ENCODE peak calls at places on chromosomes 16 and 17, in ten cellular contexts. One of them, this sample, is unnamed. For H3K4me1, the result is how much of the 10 kb centered on the place peaks cover.

GRCh38 chr17:42288985-42289862 is 926 bp downstream of the STAT5A start:
- DNase-seq in PC-3: no peak
- DNase-seq in CD8-positive, alpha-beta memory T cell: peak
- DNase-seq in neural progenitor cell: no peak
- DNase-seq in cardiac muscle cell: no peak
- DNase-seq in stomach: peak
- DNase-seq in ovary: peak
- DNase-seq in psoas muscle: peak
- DNase-seq in GM12878: no peak
- DNase-seq in HCT116: no peak
- DNase-seq in this sample: no peak

GRCh38 chr17:48551206-48551597 is 6.3 kb upstream of the HOXB2 start:
- DNase-seq in psoas muscle: no peak
- DNase-seq in GM12878: no peak
- DNase-seq in cardiac muscle cell: no peak
- DNase-seq in stomach: no peak
- DNase-seq in CD8-positive, alpha-beta memory T cell: no peak
- DNase-seq in ovary: no peak
- DNase-seq in PC-3: no peak
- DNase-seq in HCT116: no peak
- DNase-seq in neural progenitor cell: no peak
- DNase-seq in this sample: no peak

GRCh38 chr16:24315343-24315742 is 59.2 kb downstream of the CACNG3 start:
- DNase-seq in PC-3: no peak
- DNase-seq in HCT116: no peak
- DNase-seq in ovary: no peak
- DNase-seq in neural progenitor cell: no peak
- DNase-seq in psoas muscle: no peak
- DNase-seq in CD8-positive, alpha-beta memory T cell: no peak
- DNase-seq in stomach: no peak
- DNase-seq in GM12878: no peak
- DNase-seq in cardiac muscle cell: no peak
- DNase-seq in this sample: no peak

GRCh38 chr17:337453-337852 is 15.2 kb downstream of the RPH3AL start:
- DNase-seq in CD8-positive, alpha-beta memory T cell: no peak
- DNase-seq in cardiac muscle cell: no peak
- DNase-seq in GM12878: no peak
- DNase-seq in neural progenitor cell: no peak
- DNase-seq in ovary: no peak
- DNase-seq in HCT116: no peak
- DNase-seq in stomach: no peak
- DNase-seq in psoas muscle: no peak
- DNase-seq in PC-3: no peak
- DNase-seq in this sample: no peak

GRCh38 chr16:24915576-24915975 is 69.8 kb downstream of the SLC5A11 start:
- DNase-seq in psoas muscle: no peak
- DNase-seq in HCT116: no peak
- DNase-seq in CD8-positive, alpha-beta memory T cell: no peak
- DNase-seq in neural progenitor cell: no peak
- DNase-seq in GM12878: no peak
- DNase-seq in ovary: no peak
- DNase-seq in cardiac muscle cell: no peak
- DNase-seq in stomach: no peak
- DNase-seq in PC-3: no peak
- DNase-seq in this sample: no peak

GRCh38 chr17:40886090-40886489 is 1.0 kb upstream of the KRT20 start:
- DNase-seq in HCT116: no peak
- DNase-seq in GM12878: no peak
- DNase-seq in psoas muscle: no peak
- DNase-seq in cardiac muscle cell: peak
- DNase-seq in PC-3: peak
- DNase-seq in ovary: no peak
- DNase-seq in stomach: no peak
- DNase-seq in neural progenitor cell: no peak
- DNase-seq in CD8-positive, alpha-beta memory T cell: no peak
- DNase-seq in this sample: peak

GRCh38 chr17:10031102-10031501 is 126.0 kb upstream of the RCVRN start:
- DNase-seq in psoas muscle: no peak
- DNase-seq in PC-3: no peak
- DNase-seq in cardiac muscle cell: no peak
- DNase-seq in GM12878: no peak
- DNase-seq in HCT116: no peak
- DNase-seq in CD8-positive, alpha-beta memory T cell: no peak
- DNase-seq in neural progenitor cell: no peak
- DNase-seq in ovary: no peak
- DNase-seq in stomach: no peak
- DNase-seq in this sample: no peak

GRCh38 chr16:9911231-9911630 is 271.0 kb downstream of the GRIN2A start:
- DNase-seq in GM12878: no peak
- DNase-seq in CD8-positive, alpha-beta memory T cell: no peak
- DNase-seq in psoas muscle: no peak
- DNase-seq in ovary: no peak
- DNase-seq in HCT116: no peak
- DNase-seq in PC-3: no peak
- DNase-seq in neural progenitor cell: no peak
- DNase-seq in stomach: no peak
- DNase-seq in cardiac muscle cell: no peak
- DNase-seq in this sample: no peak

GRCh38 chr17:50861822-50862528 is 4.2 kb downstream of the TOB1 start:
- DNase-seq in cardiac muscle cell: no peak
- DNase-seq in HCT116: no peak
- DNase-seq in neural progenitor cell: no peak
- DNase-seq in ovary: no peak
- DNase-seq in GM12878: no peak
- DNase-seq in PC-3: no peak
- DNase-seq in CD8-positive, alpha-beta memory T cell: no peak
- DNase-seq in psoas muscle: no peak
- DNase-seq in stomach: no peak
- DNase-seq in this sample: no peak

GRCh38 chr17:42796066-42796758 is 2.3 kb downstream of the COA3 start:
- DNase-seq in HCT116: no peak
- DNase-seq in ovary: no peak
- DNase-seq in neural progenitor cell: no peak
- DNase-seq in psoas muscle: no peak
- DNase-seq in cardiac muscle cell: no peak
- DNase-seq in GM12878: no peak
- DNase-seq in PC-3: no peak
- DNase-seq in CD8-positive, alpha-beta memory T cell: no peak
- DNase-seq in stomach: no peak
- DNase-seq in this sample: no peak

GRCh38 chr17:32256012-32256694 is 9.5 kb upstream of the RHBDL3 start:
- DNase-seq in psoas muscle: no peak
- DNase-seq in HCT116: no peak
- DNase-seq in neural progenitor cell: no peak
- DNase-seq in PC-3: no peak
- DNase-seq in cardiac muscle cell: no peak
- DNase-seq in GM12878: no peak
- DNase-seq in ovary: no peak
- DNase-seq in stomach: no peak
- DNase-seq in CD8-positive, alpha-beta memory T cell: no peak
- DNase-seq in this sample: no peak

GRCh38 chr16:55377840-55378239 is 53.8 kb downstream of the IRX6 start:
- DNase-seq in neural progenitor cell: no peak
- DNase-seq in HCT116: no peak
- DNase-seq in PC-3: no peak
- DNase-seq in GM12878: no peak
- DNase-seq in psoas muscle: no peak
- DNase-seq in CD8-positive, alpha-beta memory T cell: no peak
- DNase-seq in ovary: no peak
- DNase-seq in stomach: no peak
- DNase-seq in cardiac muscle cell: no peak
- DNase-seq in this sample: no peak

GRCh38 chr16:55373489-55373832 is 49.5 kb downstream of the IRX6 start:
- DNase-seq in ovary: no peak
- DNase-seq in stomach: no peak
- DNase-seq in psoas muscle: no peak
- DNase-seq in GM12878: no peak
- DNase-seq in neural progenitor cell: no peak
- DNase-seq in cardiac muscle cell: no peak
- DNase-seq in PC-3: no peak
- DNase-seq in CD8-positive, alpha-beta memory T cell: no peak
- DNase-seq in HCT116: no peak
- DNase-seq in this sample: no peak

GRCh38 chr16:55372792-55373488 is 48.9 kb downstream of the IRX6 start:
- DNase-seq in stomach: no peak
- DNase-seq in ovary: peak
- DNase-seq in CD8-positive, alpha-beta memory T cell: no peak
- DNase-seq in psoas muscle: no peak
- DNase-seq in HCT116: no peak
- DNase-seq in PC-3: no peak
- DNase-seq in GM12878: no peak
- DNase-seq in neural progenitor cell: no peak
- DNase-seq in cardiac muscle cell: no peak
- DNase-seq in this sample: peak

GRCh38 chr16:55376567-55377167 is 52.7 kb downstream of the IRX6 start:
- DNase-seq in psoas muscle: no peak
- DNase-seq in stomach: no peak
- DNase-seq in cardiac muscle cell: no peak
- DNase-seq in GM12878: no peak
- DNase-seq in CD8-positive, alpha-beta memory T cell: no peak
- DNase-seq in PC-3: no peak
- DNase-seq in ovary: no peak
- DNase-seq in HCT116: no peak
- DNase-seq in neural progenitor cell: no peak
- DNase-seq in this sample: no peak

GRCh38 chr16:55376045-55376444 is 52.0 kb downstream of the IRX6 start:
- DNase-seq in ovary: no peak
- DNase-seq in stomach: no peak
- DNase-seq in PC-3: no peak
- DNase-seq in HCT116: no peak
- DNase-seq in GM12878: no peak
- DNase-seq in neural progenitor cell: no peak
- DNase-seq in psoas muscle: no peak
- DNase-seq in cardiac muscle cell: no peak
- DNase-seq in CD8-positive, alpha-beta memory T cell: no peak
- DNase-seq in this sample: no peak
- H3K4me1 ChIP-seq in ovary: under half
- H3K4me1 ChIP-seq in stomach: under half
- H3K4me1 ChIP-seq in PC-3: under half
- H3K4me1 ChIP-seq in HCT116: under half
- H3K4me1 ChIP-seq in GM12878: under half
- H3K4me1 ChIP-seq in neural progenitor cell: under half
- H3K4me1 ChIP-seq in psoas muscle: under half
- H3K4me1 ChIP-seq in cardiac muscle cell: under half
- H3K4me1 ChIP-seq in CD8-positive, alpha-beta memory T cell: under half
- H3K4me1 ChIP-seq in this sample: under half

GRCh38 chr17:61680921-61681320 is 89.9 kb upstream of the NACA2 start:
- DNase-seq in ovary: no peak
- DNase-seq in neural progenitor cell: no peak
- DNase-seq in HCT116: no peak
- DNase-seq in cardiac muscle cell: no peak
- DNase-seq in CD8-positive, alpha-beta memory T cell: no peak
- DNase-seq in psoas muscle: no peak
- DNase-seq in stomach: no peak
- DNase-seq in PC-3: no peak
- DNase-seq in GM12878: no peak
- DNase-seq in this sample: no peak
- H3K4me1 ChIP-seq in ovary: under half
- H3K4me1 ChIP-seq in neural progenitor cell: under half
- H3K4me1 ChIP-seq in HCT116: under half
- H3K4me1 ChIP-seq in cardiac muscle cell: under half
- H3K4me1 ChIP-seq in CD8-positive, alpha-beta memory T cell: under half
- H3K4me1 ChIP-seq in psoas muscle: under half
- H3K4me1 ChIP-seq in stomach: under half
- H3K4me1 ChIP-seq in PC-3: under half
- H3K4me1 ChIP-seq in GM12878: under half
- H3K4me1 ChIP-seq in this sample: under half

GRCh38 chr17:45908935-45909334 is 14.6 kb downstream of the MAPT start:
- DNase-seq in HCT116: no peak
- DNase-seq in CD8-positive, alpha-beta memory T cell: no peak
- DNase-seq in cardiac muscle cell: no peak
- DNase-seq in ovary: no peak
- DNase-seq in stomach: no peak
- DNase-seq in psoas muscle: no peak
- DNase-seq in PC-3: no peak
- DNase-seq in neural progenitor cell: no peak
- DNase-seq in GM12878: no peak
- DNase-seq in this sample: no peak

GRCh38 chr17:45906927-45907622 is 12.7 kb downstream of the MAPT start:
- DNase-seq in PC-3: no peak
- DNase-seq in GM12878: no peak
- DNase-seq in cardiac muscle cell: no peak
- DNase-seq in neural progenitor cell: no peak
- DNase-seq in CD8-positive, alpha-beta memory T cell: no peak
- DNase-seq in stomach: no peak
- DNase-seq in ovary: no peak
- DNase-seq in psoas muscle: no peak
- DNase-seq in HCT116: no peak
- DNase-seq in this sample: no peak

GRCh38 chr17:45906237-45906636 is 11.9 kb downstream of the MAPT start:
- DNase-seq in cardiac muscle cell: no peak
- DNase-seq in HCT116: no peak
- DNase-seq in GM12878: no peak
- DNase-seq in CD8-positive, alpha-beta memory T cell: no peak
- DNase-seq in ovary: no peak
- DNase-seq in neural progenitor cell: no peak
- DNase-seq in psoas muscle: no peak
- DNase-seq in stomach: no peak
- DNase-seq in PC-3: no peak
- DNase-seq in this sample: no peak

GRCh38 chr17:45908460-45908859 is 14.1 kb downstream of the MAPT start:
- DNase-seq in CD8-positive, alpha-beta memory T cell: no peak
- DNase-seq in HCT116: no peak
- DNase-seq in cardiac muscle cell: no peak
- DNase-seq in PC-3: no peak
- DNase-seq in GM12878: no peak
- DNase-seq in stomach: no peak
- DNase-seq in psoas muscle: no peak
- DNase-seq in neural progenitor cell: no peak
- DNase-seq in ovary: no peak
- DNase-seq in this sample: peak

GRCh38 chr17:45907720-45908395 is 13.5 kb downstream of the MAPT start:
- DNase-seq in GM12878: no peak
- DNase-seq in cardiac muscle cell: no peak
- DNase-seq in psoas muscle: no peak
- DNase-seq in HCT116: no peak
- DNase-seq in stomach: no peak
- DNase-seq in CD8-positive, alpha-beta memory T cell: no peak
- DNase-seq in neural progenitor cell: no peak
- DNase-seq in ovary: no peak
- DNase-seq in PC-3: no peak
- DNase-seq in this sample: no peak
- H3K4me1 ChIP-seq in GM12878: under half
- H3K4me1 ChIP-seq in cardiac muscle cell: under half
- H3K4me1 ChIP-seq in psoas muscle: half or more
- H3K4me1 ChIP-seq in HCT116: under half
- H3K4me1 ChIP-seq in stomach: under half
- H3K4me1 ChIP-seq in CD8-positive, alpha-beta memory T cell: under half
- H3K4me1 ChIP-seq in neural progenitor cell: under half
- H3K4me1 ChIP-seq in ovary: under half
- H3K4me1 ChIP-seq in PC-3: under half
- H3K4me1 ChIP-seq in this sample: under half

GRCh38 chr16:85129846-85130706 is 17.8 kb upstream of the CIBAR2 start:
- DNase-seq in neural progenitor cell: no peak
- DNase-seq in stomach: no peak
- DNase-seq in ovary: peak
- DNase-seq in PC-3: no peak
- DNase-seq in psoas muscle: no peak
- DNase-seq in GM12878: no peak
- DNase-seq in CD8-positive, alpha-beta memory T cell: no peak
- DNase-seq in HCT116: no peak
- DNase-seq in cardiac muscle cell: peak
- DNase-seq in this sample: peak
- H3K4me1 ChIP-seq in neural progenitor cell: under half
- H3K4me1 ChIP-seq in stomach: under half
- H3K4me1 ChIP-seq in ovary: under half
- H3K4me1 ChIP-seq in PC-3: under half
- H3K4me1 ChIP-seq in psoas muscle: under half
- H3K4me1 ChIP-seq in GM12878: under half
- H3K4me1 ChIP-seq in CD8-positive, alpha-beta memory T cell: under half
- H3K4me1 ChIP-seq in HCT116: under half
- H3K4me1 ChIP-seq in cardiac muscle cell: under half
- H3K4me1 ChIP-seq in this sample: under half

This sample was measured in SJCRH30.